ENCODE peak calls at places on chromosomes 1 and 21, in four cellular contexts. W, F, B and O are unnamed samples.

GRCh38 chr1:53108646-53109580 is 33.5 kb downstream of the SLC1A7 start:
- DNase-seq in W (no peak), F (peak), B (no peak), O (no peak)

GRCh38 chr21:33909756-33910155 is 5.8 kb downstream of the ATP5PO start:
- DNase-seq in W (no peak), F (no peak), B (no peak), O (no peak)

GRCh38 chr1:198437352-198437751 is 103.1 kb downstream of the ATP6V1G3 start:
- DNase-seq in W (no peak), F (no peak), B (no peak), O (no peak)

GRCh38 chr1:55367273-55367672 is 152.1 kb upstream of the USP24 start:
- DNase-seq in W (no peak), F (no peak), B (no peak), O (no peak)

GRCh38 chr1:59279651-59280050 is 17.2 kb upstream of the FGGY start:
- DNase-seq in W (no peak), F (no peak), B (no peak), O (no peak)

GRCh38 chr1:159853417-159853816 is 9.0 kb downstream of the VSIG8 start:
- DNase-seq in W (no peak), F (no peak), B (no peak), O (no peak)

GRCh38 chr1:40699787-40700186 is 8.3 kb downstream of the NFYC start:
- DNase-seq in W (no peak), F (no peak), B (no peak), O (no peak)

GRCh38 chr1:108817016-108817415 is 39.9 kb downstream of the AKNAD1 start:
- DNase-seq in W (no peak), F (peak), B (no peak), O (no peak)

GRCh38 chr1:222786107-222786506 is 28.7 kb upstream of the DISP1 start:
- DNase-seq in W (no peak), F (no peak), B (no peak), O (no peak)

GRCh38 chr21:34279883-34280282 is 83.9 kb upstream of the KCNE2 start:
- DNase-seq in W (no peak), F (no peak), B (no peak), O (no peak)

GRCh38 chr1:81155131-81155530 is 645.6 kb upstream of the ADGRL2 start:
- DNase-seq in W (no peak), F (no peak), B (no peak), O (no peak)

GRCh38 chr1:28296401-28297220 is 32.2 kb upstream of the MED18 start:
- DNase-seq in W (peak), F (peak), B (no peak), O (no peak)

GRCh38 chr1:203464226-203464625 is 11.4 kb upstream of the PRELP start:
- DNase-seq in W (no peak), F (peak), B (no peak), O (no peak)

GRCh38 chr1:12488666-12489354 is 129.2 kb downstream of the DHRS3 start:
- DNase-seq in W (no peak), F (no peak), B (no peak), O (no peak)

GRCh38 chr21:38507374-38507942 is 9.2 kb upstream of the ERG start:
- DNase-seq in W (no peak), F (no peak), B (no peak), O (no peak)

GRCh38 chr21:38503588-38503987 is 5.3 kb upstream of the ERG start:
- DNase-seq in W (no peak), F (no peak), B (no peak), O (no peak)

GRCh38 chr21:38506606-38507331 is 8.5 kb upstream of the ERG start:
- DNase-seq in W (no peak), F (no peak), B (peak), O (no peak)

GRCh38 chr21:38505654-38506523 is 7.6 kb upstream of the ERG start:
- DNase-seq in W (no peak), F (no peak), B (no peak), O (no peak)

DNA sequence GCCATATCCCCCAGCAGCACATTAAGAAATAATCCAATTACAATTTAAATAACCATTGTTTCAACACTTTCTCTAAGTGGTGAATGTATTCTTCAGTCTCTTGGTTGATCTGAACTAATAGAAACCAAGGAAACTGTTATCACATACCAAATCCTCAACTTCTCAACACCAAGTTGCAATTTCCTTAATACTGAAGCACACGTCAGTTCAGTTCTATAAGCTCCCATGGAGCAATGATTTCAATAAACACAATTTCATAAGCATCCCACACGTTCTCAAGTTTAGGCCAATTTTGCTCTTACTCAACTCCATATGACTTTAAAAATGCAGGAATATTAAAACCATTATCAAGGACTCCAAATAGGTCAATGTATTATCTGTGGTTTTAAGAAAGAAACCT is 5.8 kb upstream of the ERG start:
- DNase-seq in W (no peak), F (no peak), B (no peak), O (no peak)
- H3K27ac ChIP-seq in W (no peak), F (peak), B (peak), O (no peak)

GRCh38 chr21:32764186-32764585 is 7.4 kb downstream of the PAXBP1 start:
- DNase-seq in W (no peak), F (no peak), B (no peak), O (no peak)
- H3K27ac ChIP-seq in W (no peak), F (no peak), B (no peak), O (no peak)

DNA sequence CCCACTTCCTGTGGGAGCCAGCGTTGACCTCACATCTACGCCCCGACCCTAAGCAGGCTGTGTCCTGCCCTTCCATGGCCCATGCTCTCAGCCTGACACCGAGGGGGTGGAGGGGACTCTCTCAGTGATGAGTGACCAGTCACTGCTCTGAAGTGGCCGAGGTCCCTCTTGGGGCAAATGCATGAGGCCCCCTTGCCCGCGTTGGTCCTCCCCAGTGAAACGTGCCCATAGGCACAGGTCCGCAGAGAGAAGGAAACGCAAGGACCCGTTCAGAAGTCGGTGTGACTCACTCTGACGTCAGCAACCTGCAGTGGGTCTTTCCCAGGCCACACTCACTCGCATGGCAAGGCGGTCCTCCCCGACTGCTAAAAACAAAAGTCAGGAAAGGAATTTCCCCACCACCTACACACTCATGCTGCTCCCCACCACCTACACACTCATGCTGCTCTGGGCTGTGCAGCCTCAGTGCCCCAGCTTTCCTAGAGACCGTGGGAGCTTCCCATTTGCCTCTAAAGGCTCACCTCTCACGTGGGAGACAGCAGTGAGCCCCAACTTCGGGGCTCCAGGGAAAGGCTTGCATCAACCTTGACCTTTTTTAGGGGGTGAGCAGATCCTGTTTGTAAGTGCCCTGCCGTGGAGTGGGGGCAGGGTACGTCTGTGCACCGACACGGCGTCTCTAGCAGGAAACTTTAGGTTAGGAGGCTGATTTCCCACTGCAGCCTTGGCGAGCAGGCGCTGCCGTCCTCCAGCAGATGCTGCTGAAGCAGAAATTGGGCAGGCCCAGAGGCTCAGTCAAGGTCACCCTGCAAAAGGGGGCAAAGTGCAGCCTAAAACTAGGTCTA is 11.4 kb downstream of the UBASH3A start:
- DNase-seq in W (no peak), F (no peak), B (no peak), O (no peak)
- H3K27ac ChIP-seq in W (no peak), F (no peak), B (no peak), O (no peak)

DNA sequence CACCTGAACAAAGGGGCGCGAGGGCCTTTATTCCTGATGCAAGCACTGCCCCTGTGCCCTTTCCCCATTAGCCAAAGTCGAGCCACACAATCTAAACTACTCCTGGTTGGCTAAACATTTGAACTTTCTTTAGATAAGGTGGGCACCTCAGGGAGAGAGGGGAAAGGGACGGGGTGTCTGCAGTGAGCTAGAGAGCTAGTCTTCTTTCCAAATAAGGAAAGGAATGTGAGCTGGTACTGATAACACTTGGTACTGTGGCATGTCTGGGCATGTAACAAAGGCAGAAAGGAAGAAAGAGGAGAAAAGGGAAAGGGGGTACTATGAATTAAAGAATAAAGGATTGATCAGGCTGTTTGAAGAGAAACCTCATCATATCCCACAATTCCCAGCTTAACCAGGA is 62.8 kb downstream of the OVGP1 start:
- DNase-seq in W (no peak), F (no peak), B (no peak), O (no peak)
- H3K27ac ChIP-seq in W (no peak), F (no peak), B (no peak), O (no peak)

GRCh38 chr1:6869002-6869380 is 83.7 kb downstream of the CAMTA1 start:
- DNase-seq in W (no peak), F (no peak), B (no peak), O (no peak)

GRCh38 chr1:6867688-6868370 is 82.6 kb downstream of the CAMTA1 start:
- DNase-seq in W (no peak), F (no peak), B (no peak), O (no peak)

GRCh38 chr1:6868371-6869001 is 83.2 kb downstream of the CAMTA1 start:
- DNase-seq in W (no peak), F (no peak), B (no peak), O (no peak)

GRCh38 chr1:6864166-6864565 is 78.9 kb downstream of the CAMTA1 start:
- DNase-seq in W (no peak), F (no peak), B (no peak), O (no peak)

DNA sequence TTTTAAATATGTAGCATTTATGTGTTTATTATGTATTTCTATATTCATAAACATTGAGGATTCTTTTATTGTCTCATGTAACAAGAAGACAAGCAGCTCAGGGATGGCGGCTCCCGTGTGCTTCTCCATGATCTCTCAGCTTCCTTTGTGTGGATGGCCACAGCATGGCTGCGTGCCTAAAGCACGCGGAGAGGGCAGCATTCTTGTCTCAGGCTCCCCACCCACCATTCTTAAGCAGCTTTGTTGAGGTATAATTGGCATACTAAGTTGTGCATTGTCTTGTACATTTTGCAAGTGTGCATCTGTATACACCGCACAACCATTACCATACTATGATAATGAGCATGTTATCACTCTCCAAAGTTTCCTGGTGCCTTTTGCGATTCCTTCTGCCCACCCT is 81.6 kb downstream of the CAMTA1 start:
- DNase-seq in W (no peak), F (no peak), B (no peak), O (no peak)
- H3K27ac ChIP-seq in W (no peak), F (no peak), B (no peak), O (no peak)

DNA sequence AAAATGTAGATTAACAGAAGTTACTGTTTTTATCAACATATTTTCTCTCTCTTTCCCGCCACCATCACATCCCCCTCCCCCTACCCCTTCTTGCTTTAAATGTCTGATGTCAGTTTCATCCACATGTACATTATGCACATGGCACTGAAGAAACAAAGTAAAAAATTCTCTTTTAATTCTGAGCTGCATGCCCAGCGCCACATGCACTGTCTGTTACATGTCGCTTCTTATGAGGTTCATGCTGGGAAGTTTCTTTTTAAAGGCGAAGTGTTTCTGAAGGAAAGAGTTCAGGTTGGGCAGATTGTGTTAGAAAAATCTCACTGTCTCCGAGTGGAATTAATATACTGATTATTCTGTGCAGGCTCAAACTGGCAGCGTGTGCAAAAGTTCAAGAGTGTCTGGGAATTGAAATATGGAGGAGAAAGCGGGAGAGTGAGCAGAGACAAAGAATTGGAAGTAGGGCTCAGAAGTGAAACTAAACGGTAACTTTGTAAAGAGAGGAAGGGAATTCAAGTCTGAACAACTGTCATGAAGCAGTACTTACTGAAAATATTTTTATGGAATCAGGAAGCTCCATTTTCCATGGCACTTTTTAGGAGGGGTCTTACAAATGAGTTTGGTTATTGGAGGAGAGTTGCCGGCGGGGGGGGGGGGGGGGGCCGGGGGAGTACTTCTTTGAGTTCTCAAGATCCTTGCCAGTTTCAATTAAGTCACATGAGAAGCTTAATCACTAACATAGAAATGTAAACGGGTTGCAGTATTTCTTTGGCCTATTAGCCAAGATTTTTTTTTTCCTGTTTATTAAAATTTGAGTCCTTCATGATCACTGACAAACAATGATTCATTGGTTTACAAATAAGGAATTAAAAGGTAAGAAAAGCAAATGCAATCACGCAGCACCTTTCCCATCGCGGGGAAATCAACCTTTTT is 217.7 kb downstream of the SDCCAG8 start:
- DNase-seq in W (no peak), F (no peak), B (no peak), O (no peak)
- H3K27ac ChIP-seq in W (no peak), F (peak), B (no peak), O (peak)